ENCODE peak calls at places on chromosomes 2 and 18, in five cellular contexts. Q is HFFc6; G is activated CD4-positive, alpha-beta T cell treated with anti-CD3 and anti-CD28 coated beads for 4 hours; I is stimulated activated effector memory CD8-positive, alpha-beta T cell treated with anti-CD3 and anti-CD28 coated beads, Interleukin-12 subunit alpha, Interleukin-12 subunit beta, amount 100 ng/mL, for 72 hours; F is tibial artery. N is an unnamed sample.

GRCh38 chr2:226881287-226881686 is 45.4 kb downstream of the RHBDD1 start:
- DNase-seq in Q (no peak), G (no peak), I (no peak), F (no peak), N (no peak)

GRCh38 chr2:2655451-2655850 is 324.4 kb upstream of the MYT1L start:
- DNase-seq in Q (no peak), G (no peak), I (no peak), F (peak; percentile 48), N (no peak)

GRCh38 chr2:7611750-7612149 is 694.5 kb downstream of the RNF144A start:
- DNase-seq in Q (no peak), G (no peak), I (no peak), F (no peak), N (no peak)

GRCh38 chr2:21438949-21439348 is 315.2 kb downstream of the TDRD15 start:
- DNase-seq in Q (no peak), G (no peak), I (no peak), F (no peak), N (no peak)

GRCh38 chr2:240972636-240973521 is 25.5 kb upstream of the SNED1 start:
- DNase-seq in Q (peak; percentile 53), G (no peak), I (no peak), F (no peak), N (peak; percentile 51)

GRCh38 chr2:204545861-204546773 is 842 bp downstream of the PARD3B start:
- DNase-seq in Q (no peak), G (no peak), I (no peak), F (no peak), N (peak; percentile 78)

GRCh38 chr2:219059725-219060682 is 717 bp downstream of the IHH start:
- DNase-seq in Q (no peak), G (no peak), I (peak; percentile 51), F (peak; percentile 67), N (peak; percentile 62)

GRCh38 chr2:33278245-33278943 is 198.1 kb upstream of the RASGRP3 start:
- DNase-seq in Q (no peak), G (no peak), I (no peak), F (peak; percentile 84), N (no peak)

GRCh38 chr2:85888745-85889647 is at the start of gene ST3GAL5:
- DNase-seq in Q (peak; percentile 65), G (peak; percentile 97), I (peak; percentile 97), F (peak; percentile 93), N (peak; percentile 94)

GRCh38 chr2:149562304-149562703 is 25.3 kb downstream of the MMADHC start:
- DNase-seq in Q (peak; percentile 84), G (no peak), I (no peak), F (no peak), N (no peak)

GRCh38 chr18:13305326-13305725 is 86.8 kb downstream of the LDLRAD4 start:
- DNase-seq in Q (no peak), G (no peak), I (no peak), F (no peak), N (no peak)

GRCh38 chr2:26581266-26581990 is 59.7 kb downstream of the CIB4 start:
- DNase-seq in Q (no peak), G (no peak), I (no peak), F (peak; percentile 35), N (no peak)